ENCODE peak calls at places on chromosome 6, in nine cellular contexts. F, X, A, O, S, Z, W, B and J are unnamed samples.

GRCh38 chr6:24583463-24584389 is 62.3 kb downstream of the KIAA0319 start:
- DNase-seq in F (peak; percentile 86), X (peak; percentile 83), A (peak; percentile 33), O (peak; percentile 73), S (peak; percentile 72), Z (peak; percentile 80), W (no peak), B (peak; percentile 56), J (peak; percentile 39)

GRCh38 chr6:139942333-139942732 is 567.9 kb upstream of the CITED2 start:
- DNase-seq in F (no peak), X (no peak), A (no peak), O (no peak), S (no peak), Z (no peak), W (no peak), B (no peak), J (no peak)

GRCh38 chr6:69179681-69180080 is 544.6 kb downstream of the ADGRB3 start:
- DNase-seq in F (no peak), X (no peak), A (no peak), O (peak; percentile 37), S (no peak), Z (no peak), W (no peak), B (peak; percentile 4), J (no peak)

GRCh38 chr6:167766986-167767714 is 59.6 kb upstream of the AFDN start:
- DNase-seq in F (no peak), X (no peak), A (no peak), O (no peak), S (no peak), Z (no peak), W (no peak), B (no peak), J (no peak)

GRCh38 chr6:142822882-142823578 is 121.9 kb downstream of the HIVEP2 start:
- DNase-seq in F (no peak), X (peak; percentile 48), A (no peak), O (no peak), S (no peak), Z (peak; percentile 44), W (no peak), B (no peak), J (no peak)

GRCh38 chr6:167768471-167769215 is 58.1 kb upstream of the AFDN start:
- DNase-seq in F (no peak), X (no peak), A (no peak), O (no peak), S (no peak), Z (no peak), W (no peak), B (no peak), J (no peak)

GRCh38 chr6:137968901-137969300 is 101.8 kb downstream of the TNFAIP3 start:
- DNase-seq in F (no peak), X (no peak), A (no peak), O (no peak), S (peak; percentile 17), Z (no peak), W (no peak), B (no peak), J (no peak)

GRCh38 chr6:168514216-168514615 is 73.2 kb downstream of the SMOC2 start:
- DNase-seq in F (peak; percentile 78), X (no peak), A (no peak), O (no peak), S (peak; percentile 34), Z (no peak), W (no peak), B (no peak), J (no peak)

GRCh38 chr6:21634582-21634981 is 41.0 kb downstream of the SOX4 start:
- DNase-seq in F (no peak), X (no peak), A (peak; percentile 96), O (no peak), S (peak; percentile 94), Z (no peak), W (no peak), B (no peak), J (peak; percentile 97)

GRCh38 chr6:145960918-145961604 is 3.1 kb downstream of the SHPRH start:
- DNase-seq in F (no peak), X (no peak), A (no peak), O (no peak), S (peak; percentile 45), Z (no peak), W (no peak), B (no peak), J (peak; percentile 34)

GRCh38 chr6:130742282-130742681 is 84.9 kb upstream of the SMLR1 start:
- DNase-seq in F (no peak), X (no peak), A (no peak), O (no peak), S (peak; percentile 49), Z (no peak), W (no peak), B (no peak), J (peak; percentile 11)

GRCh38 chr6:159061805-159062563 is 17.2 kb upstream of the TAGAP start:
- DNase-seq in F (no peak), X (no peak), A (no peak), O (no peak), S (no peak), Z (no peak), W (no peak), B (no peak), J (no peak)